ENCODE peak calls at places on chromosomes 3 and 15, in five cellular contexts. C is psoas muscle, R is neural progenitor cell, Y is upper lobe of right lung, V is iPS DF 6.9. P is an unnamed sample.

GRCh38 chr3:17951241-17951640 is 208.8 kb upstream of the TBC1D5 start:
- DNase-seq in C (no peak), V (no peak), Y (no peak), R (no peak), P (no peak)

GRCh38 chr3:124558898-124559649 is 171.2 kb upstream of the UMPS start:
- DNase-seq in C (peak; percentile 57), V (no peak), R (no peak), Y (peak; percentile 78), P (peak; percentile 87)

GRCh38 chr3:4343258-4343657 is 40.1 kb downstream of the SETMAR start:
- DNase-seq in C (no peak), Y (no peak), R (no peak), V (no peak), P (no peak)

GRCh38 chr3:71172951-71173350 is 410.6 kb downstream of the FOXP1 start:
- DNase-seq in V (no peak), R (no peak), Y (no peak), C (no peak), P (no peak)

GRCh38 chr15:95712785-95713184 is 617.7 kb upstream of the NR2F2 start:
- DNase-seq in Y (no peak), C (no peak), V (no peak), R (no peak), P (no peak)

GRCh38 chr3:160417311-160417710 is 17.9 kb downstream of the SMC4 start:
- DNase-seq in Y (no peak), V (no peak), C (no peak), R (no peak), P (no peak)

GRCh38 chr15:77702211-77702957 is 69.7 kb upstream of the LINGO1 start:
- DNase-seq in Y (no peak), R (peak; percentile 91), V (peak; percentile 54), C (no peak), P (no peak)

GRCh38 chr3:124352143-124352528 is 360.2 kb upstream of the ROPN1 start:
- DNase-seq in C (no peak), V (no peak), R (no peak), Y (no peak), P (no peak)

GRCh38 chr15:45242289-45242688 is 9.7 kb upstream of the SLC28A2 start:
- DNase-seq in V (no peak), C (no peak), Y (no peak), R (peak; percentile 8), P (no peak)

GRCh38 chr3:111534701-111535100 is 7.3 kb upstream of the CD96 start:
- DNase-seq in Y (no peak), V (no peak), R (no peak), C (no peak), P (no peak)

GRCh38 chr3:32869513-32870047 is 51.8 kb downstream of the TRIM71 start:
- DNase-seq in C (no peak), V (peak; percentile 95), R (peak; percentile 98), Y (no peak), P (no peak)

GRCh38 chr15:59434481-59434880 is 3.5 kb upstream of the FAM81A start:
- DNase-seq in R (no peak), Y (no peak), V (no peak), C (no peak), P (no peak)

GRCh38 chr15:101810451-101810850 is 1.6 kb upstream of the OR4F15 start:
- DNase-seq in V (no peak), Y (no peak), C (no peak), R (no peak), P (no peak)

GRCh38 chr15:101805605-101806345 is 2.5 kb downstream of the OR4F6 start:
- DNase-seq in Y (no peak), C (no peak), V (no peak), R (no peak), P (no peak)

GRCh38 chr15:101810905-101811304 is 1.1 kb upstream of the OR4F15 start:
- DNase-seq in V (no peak), C (no peak), Y (no peak), R (peak; percentile 63), P (no peak)

GRCh38 chr15:101807345-101807945 is 4.1 kb downstream of the OR4F6 start:
- DNase-seq in Y (no peak), R (no peak), C (no peak), V (no peak), P (no peak)

DNA sequence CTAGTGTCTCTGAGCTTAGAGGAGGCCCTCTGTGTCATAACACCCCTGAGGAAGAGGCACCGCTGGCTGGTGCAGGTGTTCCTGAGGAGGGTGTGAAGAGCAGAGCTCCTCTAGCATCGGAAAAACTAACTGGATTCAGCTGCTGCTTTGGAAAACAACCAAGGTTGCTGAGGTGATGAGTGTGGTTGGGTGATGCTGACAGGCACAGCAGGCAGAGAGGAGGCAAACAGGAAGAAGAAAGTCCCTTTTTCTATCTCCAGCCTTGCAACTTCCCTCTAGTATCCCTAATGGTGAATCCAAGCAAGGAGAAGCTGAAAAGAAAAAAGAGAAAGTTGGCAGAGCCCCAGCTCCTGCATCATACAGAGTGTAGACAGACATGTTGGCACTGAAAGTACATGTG is 3.8 kb upstream of the OR4F15 start:
- DNase-seq in R (no peak), C (no peak), Y (no peak), V (no peak), P (no peak)
- H3K4me1 ChIP-seq in R (no peaks in the 10 kb centered on the region), C (no peaks in the 10 kb centered on the region), Y (no peaks in the 10 kb centered on the region), V (no peaks in the 10 kb centered on the region), P (no peaks in the 10 kb centered on the region)

GRCh38 chr3:172187511-172187910 is 148.1 kb downstream of the FNDC3B start:
- DNase-seq in Y (no peak), C (no peak), R (no peak), V (no peak), P (no peak)
- H3K4me1 ChIP-seq in Y (peaks cover 1% of the 10 kb centered on the region), C (peaks cover 45% of the 10 kb centered on the region), R (no peaks in the 10 kb centered on the region), V (no peaks in the 10 kb centered on the region), P (peaks cover 29% of the 10 kb centered on the region)

DNA sequence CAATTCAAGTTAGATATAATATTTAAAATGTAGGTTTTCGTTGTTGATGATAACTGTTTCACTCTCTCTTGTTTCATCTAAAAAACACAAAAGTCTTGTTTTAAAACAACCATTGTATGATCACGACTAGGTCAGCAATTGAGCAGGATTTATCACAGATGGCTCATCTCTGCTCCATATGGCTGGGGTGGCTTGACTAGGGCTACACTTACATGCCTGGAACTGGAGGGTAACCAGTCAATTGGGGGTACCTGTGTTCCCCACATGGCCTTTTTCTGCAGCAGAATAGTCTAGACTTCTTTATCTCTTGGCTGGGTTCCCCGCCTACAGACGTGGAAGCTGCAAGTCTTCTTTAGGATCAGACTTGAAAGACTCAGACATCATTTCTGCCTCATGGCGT is 103.9 kb downstream of the ARPP21 start:
- DNase-seq in Y (no peak), R (no peak), V (no peak), C (no peak), P (no peak)
- H3K4me1 ChIP-seq in Y (no peaks in the 10 kb centered on the region), R (peaks cover 10% of the 10 kb centered on the region), V (peaks cover 2% of the 10 kb centered on the region), C (no peaks in the 10 kb centered on the region), P (no peaks in the 10 kb centered on the region)

GRCh38 chr15:76338555-76339301 is 2.2 kb downstream of the ISL2 start:
- DNase-seq in R (peak; percentile 23), C (no peak), Y (no peak), V (no peak), P (no peak)
- H3K4me1 ChIP-seq in R (peaks cover 27% of the 10 kb centered on the region), C (peaks cover 60% of the 10 kb centered on the region), Y (peaks cover 44% of the 10 kb centered on the region), V (peaks cover 20% of the 10 kb centered on the region), P (peaks cover 38% of the 10 kb centered on the region)

GRCh38 chr3:99861216-99861615 is 43.6 kb downstream of the CMSS1 start:
- DNase-seq in V (no peak), Y (no peak), C (no peak), R (no peak), P (no peak)
- H3K4me1 ChIP-seq in V (no peaks in the 10 kb centered on the region), Y (peaks cover 16% of the 10 kb centered on the region), C (peaks cover 53% of the 10 kb centered on the region), R (peaks cover 6% of the 10 kb centered on the region), P (peaks cover 97% of the 10 kb centered on the region)

DNA sequence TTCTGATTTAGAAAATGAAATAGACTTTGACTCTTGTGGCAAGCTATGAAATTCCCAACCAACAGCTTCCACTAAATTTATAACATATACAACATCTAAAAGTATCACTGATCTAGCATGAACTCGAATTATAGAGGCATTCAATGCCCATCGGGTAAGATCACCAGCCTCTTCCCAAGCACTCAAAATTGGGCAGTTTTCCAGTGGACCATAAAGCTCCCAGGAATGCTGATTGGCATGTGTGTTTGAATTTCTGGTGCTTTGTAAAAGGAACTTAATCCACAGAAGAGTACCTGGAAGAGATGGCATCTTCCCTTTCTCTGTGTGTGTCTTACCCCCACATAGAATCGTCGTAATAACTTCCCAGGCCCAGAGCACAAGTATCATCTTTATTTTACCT is 10.0 kb downstream of the LRTM1 start:
- DNase-seq in R (no peak), V (no peak), Y (no peak), C (no peak), P (no peak)
- H3K4me1 ChIP-seq in R (no peaks in the 10 kb centered on the region), V (no peaks in the 10 kb centered on the region), Y (no peaks in the 10 kb centered on the region), C (no peaks in the 10 kb centered on the region), P (no peaks in the 10 kb centered on the region)

DNA sequence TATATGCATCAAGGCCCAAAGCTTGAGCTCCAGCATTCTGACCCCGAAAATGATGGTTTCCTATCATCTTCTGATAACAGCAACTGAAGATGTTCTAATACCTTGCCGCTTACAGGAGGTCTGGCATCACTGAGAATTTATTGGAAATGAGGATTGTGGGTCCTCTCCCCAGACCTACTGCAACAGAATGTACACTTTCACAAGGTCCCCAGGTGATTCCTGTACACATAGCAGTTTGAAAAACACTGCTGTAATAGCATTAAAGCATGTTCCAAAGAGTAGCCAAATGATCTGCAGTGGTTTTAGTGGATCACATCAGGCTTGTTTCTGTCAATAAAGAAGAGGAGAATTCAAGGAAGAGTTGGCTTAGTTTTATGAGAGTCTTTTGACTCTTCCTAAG is 11.3 kb downstream of the TGFBR2 start:
- DNase-seq in R (no peak), Y (no peak), V (no peak), C (no peak), P (no peak)
- H3K4me1 ChIP-seq in R (no peaks in the 10 kb centered on the region), Y (peaks cover 92% of the 10 kb centered on the region), V (no peaks in the 10 kb centered on the region), C (peaks cover 48% of the 10 kb centered on the region), P (peaks cover 95% of the 10 kb centered on the region)

GRCh38 chr3:64222501-64222900 is 2.8 kb downstream of the PRICKLE2 start:
- DNase-seq in V (no peak), R (no peak), C (no peak), Y (no peak), P (no peak)
- H3K4me1 ChIP-seq in V (peaks cover 4% of the 10 kb centered on the region), R (peaks cover 70% of the 10 kb centered on the region), C (peaks cover 3% of the 10 kb centered on the region), Y (peaks cover 24% of the 10 kb centered on the region), P (no peaks in the 10 kb centered on the region)

DNA sequence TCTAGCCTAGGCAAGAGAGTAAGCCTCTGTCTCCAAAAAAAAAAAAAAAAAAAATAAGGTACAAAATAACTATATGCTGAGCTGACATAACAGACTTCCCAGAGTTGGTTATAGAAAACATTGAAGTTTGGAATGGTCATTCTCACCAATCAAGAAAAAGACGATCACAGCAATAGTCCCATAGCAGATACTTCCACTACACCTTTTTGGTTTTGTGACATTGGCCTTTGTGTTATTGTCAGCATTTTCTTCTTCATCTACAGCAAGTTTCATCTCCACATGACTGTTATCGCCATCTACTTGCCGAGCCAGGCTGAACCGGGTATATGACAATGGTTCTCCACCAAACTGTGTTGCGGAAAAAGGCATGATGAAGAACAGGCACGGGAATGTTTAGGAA is 6.9 kb downstream of the TFRC start:
- DNase-seq in Y (no peak), V (no peak), R (no peak), C (no peak), P (no peak)
- H3K4me1 ChIP-seq in Y (peaks cover 3% of the 10 kb centered on the region), V (no peaks in the 10 kb centered on the region), R (peaks cover under 1% of the 10 kb centered on the region), C (peaks cover 22% of the 10 kb centered on the region), P (peaks cover 9% of the 10 kb centered on the region)